ENCODE peak calls at places on chromosomes 7 and 10, in four cellular contexts. One of them, this sample, is unnamed.
A peak's percentile ranks its signal among the peaks of the same experiment; 100 is the strongest.

GRCh38 chr7:100917018-100917365 is 21.3 kb upstream of the ACHE start:
- DNase-seq in GOT3: no peak
- DNase-seq in AG04449: no peak
- DNase-seq in SJSA1: no peak
- DNase-seq in this sample: no peak

GRCh38 chr10:11397980-11398580 is 213.4 kb downstream of the USP6NL start:
- DNase-seq in AG04449: no peak
- DNase-seq in GOT3: no peak
- DNase-seq in SJSA1: no peak
- DNase-seq in this sample: no peak

GRCh38 chr7:2978403-2978802 is 65.3 kb downstream of the CARD11 start:
- DNase-seq in AG04449: no peak
- DNase-seq in GOT3: no peak
- DNase-seq in SJSA1: no peak
- DNase-seq in this sample: peak; percentile 91

GRCh38 chr7:93279541-93279940 is 47.4 kb downstream of the VPS50 start:
- DNase-seq in AG04449: no peak
- DNase-seq in GOT3: no peak
- DNase-seq in SJSA1: no peak
- DNase-seq in this sample: no peak

GRCh38 chr10:27297848-27298524 is 57.4 kb upstream of the ACBD5 start:
- DNase-seq in SJSA1: no peak
- DNase-seq in AG04449: no peak
- DNase-seq in GOT3: no peak
- DNase-seq in this sample: no peak

GRCh38 chr7:147915781-147916180 is 674.8 kb upstream of the C7orf33 start:
- DNase-seq in GOT3: no peak
- DNase-seq in AG04449: no peak
- DNase-seq in SJSA1: no peak
- DNase-seq in this sample: no peak

GRCh38 chr7:159012353-159013069 is 132.2 kb downstream of the VIPR2 start:
- DNase-seq in SJSA1: no peak
- DNase-seq in AG04449: no peak
- DNase-seq in GOT3: no peak
- DNase-seq in this sample: no peak

GRCh38 chr7:47495269-47495875 is 86.5 kb downstream of the TNS3 start:
- DNase-seq in AG04449: no peak
- DNase-seq in GOT3: no peak
- DNase-seq in SJSA1: no peak
- DNase-seq in this sample: peak; percentile 67

GRCh38 chr7:125357681-125358440 is 428.2 kb upstream of the POT1 start:
- DNase-seq in GOT3: no peak
- DNase-seq in AG04449: no peak
- DNase-seq in SJSA1: no peak
- DNase-seq in this sample: no peak

This sample was measured in kidney.